ENCODE peak calls at places on chromosomes 13 and 19, in eight cellular contexts. X, J, T, S, L, A, F and G are unnamed samples.
A peak's percentile ranks its signal among the peaks of the same experiment; 100 is the strongest.

GRCh38 chr19:11421607-11422098 is 2.5 kb upstream of the RGL3 start:
- DNase-seq in X (no peak), J (peak; percentile 65), T (peak; percentile 63), S (no peak), L (no peak), A (peak; percentile 75), F (no peak), G (peak; percentile 66)

GRCh38 chr19:28619842-28620429 is 593.0 kb downstream of the UQCRFS1 start:
- DNase-seq in X (no peak), J (no peak), T (no peak), S (no peak), L (no peak), A (no peak), F (no peak), G (no peak)

GRCh38 chr19:58334691-58335249 is 8.0 kb downstream of the ZSCAN22 start:
- DNase-seq in X (no peak), J (no peak), T (no peak), S (no peak), L (no peak), A (no peak), F (no peak), G (no peak)

GRCh38 chr19:42683917-42684513 is 56.3 kb downstream of the PSG3 start:
- DNase-seq in X (no peak), J (no peak), T (peak; percentile 40), S (peak; percentile 36), L (no peak), A (peak; percentile 21), F (no peak), G (no peak)

GRCh38 chr19:29308977-29309520 is 96.1 kb upstream of the UQCRFS1 start:
- DNase-seq in X (no peak), J (no peak), T (no peak), S (no peak), L (no peak), A (peak; percentile 21), F (no peak), G (no peak)

GRCh38 chr13:113723400-113724015 is 35.5 kb upstream of the TMEM255B start:
- DNase-seq in X (no peak), J (no peak), T (no peak), S (no peak), L (no peak), A (no peak), F (no peak), G (no peak)

GRCh38 chr13:102779426-102780159 is 6.0 kb upstream of the TEX30 start:
- DNase-seq in X (no peak), J (no peak), T (peak; percentile 42), S (no peak), L (no peak), A (no peak), F (no peak), G (no peak)

GRCh38 chr19:42284641-42285341 is 15.7 kb downstream of the CIC start:
- DNase-seq in X (no peak), J (peak; percentile 55), T (peak; percentile 50), S (no peak), L (no peak), A (no peak), F (no peak), G (peak; percentile 54)

GRCh38 chr19:38706792-38707511 is 37.3 kb downstream of the CAPN12 start:
- DNase-seq in X (no peak), J (no peak), T (no peak), S (no peak), L (no peak), A (no peak), F (no peak), G (no peak)

GRCh38 chr19:39533791-39534190 is 1.1 kb upstream of the EID2B start:
- DNase-seq in X (no peak), J (no peak), T (no peak), S (no peak), L (no peak), A (no peak), F (no peak), G (no peak)

GRCh38 chr13:111940892-111941291 is 126.1 kb upstream of the SOX1 start:
- DNase-seq in X (no peak), J (no peak), T (no peak), S (no peak), L (no peak), A (no peak), F (peak; percentile 16), G (no peak)

GRCh38 chr13:65964672-65965071 is 1265.5 kb downstream of the PCDH9 start:
- DNase-seq in X (no peak), J (no peak), T (no peak), S (peak; percentile 15), L (no peak), A (no peak), F (no peak), G (no peak)